ENCODE peak calls at places on chromosomes 5 and 9, in four cellular contexts. P is HepG2, S is SK-N-SH, U is GM12878. I is an unnamed sample.

GRCh38 chr5:73641811-73642210 is 15.8 kb downstream of the ARHGEF28 start:
- DNase-seq in P (no peak), U (no peak), S (no peak), I (no peak)

GRCh38 chr5:143440448-143441102 is 37.1 kb upstream of the NR3C1 start:
- DNase-seq in S (peak; percentile 72), U (no peak), P (no peak), I (no peak)

GRCh38 chr9:75101004-75101601 is 12.8 kb downstream of the OSTF1 start:
- DNase-seq in S (no peak), P (no peak), U (no peak), I (no peak)

GRCh38 chr5:138109463-138110265 is 25.8 kb downstream of the WNT8A start:
- DNase-seq in P (no peak), U (no peak), S (no peak), I (no peak)

GRCh38 chr9:79674052-79674777 is 102.5 kb downstream of the TLE4 start:
- DNase-seq in U (no peak), P (no peak), S (no peak), I (peak; percentile 4)

GRCh38 chr5:141641634-141642278 is 5.0 kb downstream of the RELL2 start:
- DNase-seq in U (no peak), P (no peak), S (no peak), I (peak; percentile 62)

GRCh38 chr5:123868267-123868666 is 356.3 kb downstream of the CSNK1G3 start:
- DNase-seq in P (no peak), S (no peak), U (no peak), I (no peak)

GRCh38 chr9:91177661-91178280 is 183.9 kb downstream of the AUH start:
- DNase-seq in S (no peak), P (no peak), U (no peak), I (no peak)

GRCh38 chr5:31759925-31760324 is 121.0 kb downstream of the PDZD2 start:
- DNase-seq in U (no peak), P (no peak), S (no peak), I (no peak)

GRCh38 chr9:99722852-99723251 is 98.8 kb upstream of the NR4A3 start:
- DNase-seq in U (no peak), P (no peak), S (no peak), I (no peak)

GRCh38 chr9:99730063-99730462 is 91.6 kb upstream of the NR4A3 start:
- DNase-seq in S (no peak), P (no peak), U (no peak), I (no peak)

GRCh38 chr9:99725852-99726251 is 95.8 kb upstream of the NR4A3 start:
- DNase-seq in P (no peak), S (no peak), U (no peak), I (no peak)

GRCh38 chr9:99724640-99725039 is 97.0 kb upstream of the NR4A3 start:
- DNase-seq in S (no peak), P (no peak), U (no peak), I (no peak)

GRCh38 chr9:99726758-99727157 is 94.9 kb upstream of the NR4A3 start:
- DNase-seq in P (no peak), U (no peak), S (peak; percentile 3), I (no peak)
- TF ChIP-seq NFIC in P (no peak), U (no peak), S (no peak), I (no peak)

DNA sequence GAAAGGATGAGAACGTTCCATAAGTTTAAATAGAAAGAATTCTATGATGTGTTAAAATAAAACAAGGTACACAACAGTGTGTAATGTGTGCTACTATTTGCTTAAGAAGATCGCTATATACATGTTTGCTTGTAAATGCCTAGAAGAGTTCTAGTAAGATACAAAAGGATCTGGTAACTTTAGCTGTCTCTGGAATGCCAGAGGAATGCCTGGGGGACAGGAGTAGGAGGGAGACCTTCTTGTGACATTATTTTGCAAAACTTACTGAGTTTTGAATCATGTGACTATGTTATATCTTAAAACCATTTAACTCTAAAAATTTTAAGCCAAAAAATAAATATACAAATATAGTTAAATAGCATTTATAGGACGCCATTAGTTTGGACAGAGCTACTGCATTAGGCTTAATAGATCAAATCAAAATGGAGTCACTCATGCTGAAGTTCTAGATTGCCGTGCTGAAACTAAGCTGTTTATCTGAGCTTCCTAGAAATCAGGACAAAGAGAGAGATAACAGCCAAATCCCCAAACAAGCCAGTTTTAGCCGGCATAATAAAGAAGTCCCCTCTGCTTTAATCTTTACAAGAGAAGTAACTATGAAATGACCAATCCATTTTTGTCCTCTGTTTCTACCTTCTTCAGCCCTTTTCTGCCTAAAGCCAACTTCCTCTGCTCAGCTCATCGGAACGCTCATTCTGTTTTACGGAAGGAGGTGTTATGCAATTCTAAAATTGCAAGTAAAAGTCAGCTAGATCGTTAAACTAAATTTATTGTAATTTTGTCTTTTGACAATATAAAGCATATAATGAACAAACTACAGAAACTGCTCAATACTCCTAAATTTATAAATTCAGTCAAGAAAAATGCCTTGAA is 44.8 kb downstream of the LIX1 start:
- DNase-seq in P (no peak), U (no peak), S (no peak), I (no peak)
- TF ChIP-seq NFIC in P (no peak), U (no peak), S (no peak), I (no peak)

GRCh38 chr9:131868766-131869165 is 128.9 kb upstream of the RAPGEF1 start:
- DNase-seq in S (peak; percentile 88), P (no peak), U (no peak), I (no peak)

GRCh38 chr9:131867611-131868192 is 127.8 kb upstream of the RAPGEF1 start:
- DNase-seq in S (no peak), U (no peak), P (no peak), I (no peak)

GRCh38 chr9:131870156-131870555 is 130.3 kb upstream of the RAPGEF1 start:
- DNase-seq in U (no peak), P (no peak), S (no peak), I (no peak)

GRCh38 chr9:131872006-131872405 is 132.1 kb upstream of the RAPGEF1 start:
- DNase-seq in U (no peak), S (no peak), P (no peak), I (peak; percentile 29)

GRCh38 chr9:131869312-131869711 is 129.4 kb upstream of the RAPGEF1 start:
- DNase-seq in U (no peak), P (no peak), S (peak; percentile 89), I (no peak)
- TF ChIP-seq NFIC in U (no peak), P (no peak), S (no peak), I (no peak)

GRCh38 chr5:6714221-6715041 is 1.2 kb downstream of the TENT4A start:
- DNase-seq in P (no peak), S (peak; percentile 78), U (no peak), I (peak; percentile 72)
- TF ChIP-seq NFIC in P (no peak), S (no peak), U (no peak), I (no peak)

GRCh38 chr5:132251220-132251725 is 6.2 kb upstream of the PDLIM4 start:
- DNase-seq in U (no peak), S (no peak), P (no peak), I (no peak)
- TF ChIP-seq NFIC in U (no peak), S (no peak), P (no peak), I (no peak)

GRCh38 chr5:170863646-170864045 is 1.8 kb downstream of the RANBP17 start:
- DNase-seq in S (no peak), U (no peak), P (no peak), I (no peak)
- TF ChIP-seq NFIC in S (no peak), U (no peak), P (no peak), I (no peak)

GRCh38 chr9:110579763-110580255 is 268 bp upstream of the SVEP1 start:
- DNase-seq in U (no peak), P (no peak), S (peak; percentile 78), I (no peak)

GRCh38 chr9:110578575-110578895 is 1.0 kb downstream of the SVEP1 start:
- DNase-seq in S (no peak), U (no peak), P (no peak), I (no peak)

GRCh38 chr9:110582156-110582555 is 2.6 kb upstream of the SVEP1 start:
- DNase-seq in U (no peak), S (no peak), P (no peak), I (no peak)

GRCh38 chr9:110580850-110581249 is 1.3 kb upstream of the SVEP1 start:
- DNase-seq in P (no peak), U (no peak), S (no peak), I (no peak)

DNA sequence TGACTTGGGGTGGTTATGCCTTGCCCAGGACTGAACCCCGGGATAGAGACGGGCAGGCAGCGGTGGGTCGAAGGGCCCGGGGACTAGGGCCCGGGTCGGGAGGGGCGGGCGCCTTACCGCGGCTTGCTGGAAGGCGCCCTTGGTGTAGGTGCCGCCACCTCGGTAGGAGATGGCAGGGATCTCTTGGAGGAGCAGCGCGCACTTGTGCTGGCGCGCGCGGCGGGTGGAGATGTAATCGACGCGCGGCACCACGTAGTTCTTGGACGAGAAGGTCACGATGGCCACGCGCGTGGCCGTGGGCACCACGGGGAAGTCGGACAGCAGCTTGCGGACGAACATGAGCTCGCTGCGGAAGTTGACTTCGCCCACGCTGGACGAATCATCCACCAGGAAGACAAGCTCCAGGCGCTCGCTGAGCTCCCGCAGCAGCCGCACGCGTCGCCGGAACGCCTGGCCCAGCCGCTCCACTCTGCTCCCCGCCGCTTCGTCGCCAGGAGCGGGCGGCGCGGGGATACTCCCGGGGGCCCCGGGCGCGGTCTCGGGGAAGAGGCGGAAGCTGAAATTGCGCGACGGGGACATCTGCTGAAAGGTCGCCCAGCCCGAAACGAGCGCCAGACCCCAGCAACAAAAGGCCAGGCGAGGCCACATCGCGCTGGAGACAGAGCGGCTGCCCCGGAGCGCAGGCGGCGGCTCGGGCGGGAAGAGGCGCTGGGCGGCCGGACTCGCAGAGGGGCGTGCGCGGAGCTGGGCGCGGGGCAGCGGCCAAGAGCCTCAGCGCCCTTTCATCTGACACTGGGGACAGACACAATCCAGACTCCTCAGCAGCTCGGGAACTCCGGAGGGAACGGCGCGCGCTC is at the start of gene SVEP1:
- DNase-seq in U (no peak), P (no peak), S (peak; percentile 75), I (no peak)
- TF ChIP-seq NFIC in U (no peak), P (no peak), S (no peak), I (no peak)

DNA sequence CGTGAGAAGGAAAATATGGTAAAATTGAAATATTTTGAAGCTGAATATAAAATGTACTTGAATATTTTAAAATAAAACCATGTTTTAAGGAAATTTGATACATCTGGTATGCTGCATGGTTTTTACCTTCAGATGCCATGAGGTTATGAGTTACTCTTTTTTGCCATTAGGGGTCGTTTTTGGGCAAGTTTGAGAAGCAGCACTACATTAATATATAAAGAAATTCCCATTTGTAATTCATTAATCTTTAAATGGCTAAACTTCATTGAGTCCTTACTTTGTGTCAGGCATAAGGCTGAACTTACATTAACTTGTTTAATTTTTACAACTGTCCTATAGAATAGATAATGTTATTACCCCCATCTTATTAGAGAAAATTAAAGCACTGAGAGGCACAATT is 152.3 kb downstream of the KDM4C start:
- DNase-seq in U (no peak), P (no peak), S (peak; percentile 22), I (no peak)
- TF ChIP-seq NFIC in U (no peak), P (no peak), S (no peak), I (no peak)